ENCODE peak calls at places on chromosome 10, in eight cellular contexts. W is fibroblast of the aortic adventitia; L is amniotic stem cell; C is IMR-90; O is naive B cell; H is nucleus accumbens; K is activated T-helper 1 cell treated with anti-CD3 and anti-CD28 coated beads, Interleukin-2, amount 50 U/mL, for 16 hours; P is A549. I is an unnamed sample.

GRCh38 chr10:26412932-26413331 is 25.2 kb upstream of the APBB1IP start:
- DNase-seq in L (no peak), O (no peak), C (no peak), P (no peak), W (no peak), H (no peak), K (no peak), I (no peak)

GRCh38 chr10:96960872-96961271 is 128.8 kb downstream of the LCOR start:
- DNase-seq in L (no peak), C (peak; percentile 5), K (no peak), H (no peak), O (no peak), P (no peak), W (peak; percentile 11), I (no peak)

GRCh38 chr10:60968504-60968903 is 24.5 kb upstream of the RHOBTB1 start:
- DNase-seq in L (no peak), P (no peak), K (no peak), O (no peak), W (no peak), H (no peak), C (no peak), I (no peak)

GRCh38 chr10:958856-959255 is 27.4 kb upstream of the LARP4B start:
- DNase-seq in P (no peak), C (no peak), L (no peak), H (no peak), K (no peak), O (no peak), W (no peak), I (no peak)

GRCh38 chr10:58651040-58651439 is 138.4 kb downstream of the BICC1 start:
- DNase-seq in W (peak; percentile 79), L (no peak), H (no peak), P (no peak), O (no peak), C (peak; percentile 34), K (no peak), I (peak; percentile 34)

GRCh38 chr10:124917939-124918830 is 23.7 kb upstream of the ZRANB1 start:
- DNase-seq in O (no peak), P (no peak), C (peak; percentile 84), W (peak; percentile 87), K (no peak), H (no peak), L (peak; percentile 67), I (no peak)

GRCh38 chr10:114328876-114329275 is 75.4 kb downstream of the AFAP1L2 start:
- DNase-seq in L (no peak), O (no peak), P (no peak), C (no peak), K (no peak), H (no peak), W (peak; percentile 4), I (peak; percentile 74)

GRCh38 chr10:60684091-60684490 is 94.2 kb upstream of the CDK1 start:
- DNase-seq in L (no peak), P (no peak), O (no peak), H (no peak), W (no peak), K (no peak), C (no peak), I (no peak)

GRCh38 chr10:104260775-104261115 is 6.1 kb downstream of the GSTO1 start:
- DNase-seq in C (peak; percentile 81), K (no peak), P (no peak), O (no peak), L (no peak), H (no peak), W (peak; percentile 70), I (no peak)

GRCh38 chr10:59750155-59750945 is 2.9 kb downstream of the MRLN start:
- DNase-seq in K (no peak), H (no peak), P (no peak), O (no peak), W (peak; percentile 35), C (peak; percentile 4), L (no peak), I (no peak)

GRCh38 chr10:5951721-5952407 is 25.5 kb downstream of the IL15RA start:
- DNase-seq in K (no peak), C (no peak), H (no peak), L (no peak), W (no peak), O (no peak), P (no peak), I (no peak)